ENCODE peak calls at places on chromosomes 5 and 9, in eight cellular contexts. E, B, Z, F, U, Q, L and C are unnamed samples.

GRCh38 chr9:132854832-132855231 is 23.3 kb downstream of the AK8 start:
- DNase-seq in F (no peak), U (no peak), L (no peak), E (no peak), B (no peak), Z (no peak), Q (no peak), C (no peak)

GRCh38 chr5:155768342-155768741 is 558.6 kb upstream of the SGCD start:
- DNase-seq in L (no peak), E (no peak), F (no peak), U (no peak), Q (no peak), Z (no peak), B (no peak), C (no peak)

GRCh38 chr5:58582004-58582403 is 871 bp upstream of the RAB3C start:
- DNase-seq in L (peak), Q (no peak), B (peak), Z (no peak), E (peak), U (no peak), F (no peak), C (no peak)

GRCh38 chr9:4243113-4243512 is 56.8 kb downstream of the GLIS3 start:
- DNase-seq in F (no peak), L (no peak), E (no peak), Z (no peak), Q (no peak), B (no peak), U (no peak), C (no peak)

GRCh38 chr9:134165357-134166315 is 1.3 kb upstream of the RNU6ATAC start:
- DNase-seq in E (peak), L (peak), B (no peak), F (no peak), Q (peak), U (no peak), Z (no peak), C (no peak)

GRCh38 chr9:92669527-92669889 is 423 bp downstream of the IPPK start:
- DNase-seq in U (no peak), F (no peak), Q (no peak), E (no peak), B (peak), Z (peak), L (peak), C (peak)

GRCh38 chr9:22238809-22239684 is 207.6 kb upstream of the DMRTA1 start:
- DNase-seq in E (no peak), Z (no peak), L (no peak), B (no peak), Q (no peak), F (no peak), U (no peak), C (peak)

GRCh38 chr5:26864061-26864460 is 174.3 kb downstream of the CDH9 start:
- DNase-seq in E (no peak), U (no peak), F (no peak), L (no peak), Q (no peak), B (no peak), Z (no peak), C (no peak)

DNA sequence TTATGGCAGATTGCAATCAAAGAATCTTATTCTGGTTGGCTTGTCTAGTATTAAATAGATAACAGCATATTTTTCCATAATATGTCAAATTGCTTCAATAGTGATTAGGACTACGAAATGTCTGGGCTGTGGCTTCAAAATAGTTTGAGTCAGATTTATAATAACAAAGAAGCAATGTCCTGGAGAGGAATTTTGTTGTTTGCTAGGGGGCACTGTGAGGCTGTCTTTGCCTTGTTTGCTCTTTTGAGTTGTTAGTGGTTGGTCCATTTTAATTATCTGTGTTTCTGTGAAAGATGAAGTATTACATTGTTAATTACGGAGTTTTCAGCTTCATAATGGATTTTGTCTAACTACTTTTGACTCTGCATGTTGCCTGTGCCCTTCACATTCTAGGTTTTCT is 713.6 kb downstream of the TLE4 start:
- DNase-seq in Q (no peak), L (no peak), F (no peak), U (no peak), B (no peak), E (no peak), Z (no peak), C (no peak)
- TF ChIP-seq CTCF in Q (no peak), L (no peak), F (no peak), U (no peak), B (no peak), E (peak), Z (no peak), C (no peak)

GRCh38 chr5:54187694-54188093 is 122.7 kb downstream of the ARL15 start:
- DNase-seq in F (no peak), L (no peak), Z (no peak), E (no peak), Q (no peak), B (no peak), U (no peak), C (no peak)
- TF ChIP-seq CTCF in F (no peak), L (no peak), Z (no peak), E (no peak), Q (no peak), B (no peak), U (no peak), C (no peak)

GRCh38 chr9:15243086-15243485 is 63.9 kb downstream of the TTC39B start:
- DNase-seq in F (no peak), E (no peak), Q (no peak), L (no peak), Z (no peak), B (no peak), U (no peak), C (no peak)
- TF ChIP-seq CTCF in F (no peak), E (no peak), Q (no peak), L (no peak), Z (no peak), B (no peak), U (no peak), C (no peak)

DNA sequence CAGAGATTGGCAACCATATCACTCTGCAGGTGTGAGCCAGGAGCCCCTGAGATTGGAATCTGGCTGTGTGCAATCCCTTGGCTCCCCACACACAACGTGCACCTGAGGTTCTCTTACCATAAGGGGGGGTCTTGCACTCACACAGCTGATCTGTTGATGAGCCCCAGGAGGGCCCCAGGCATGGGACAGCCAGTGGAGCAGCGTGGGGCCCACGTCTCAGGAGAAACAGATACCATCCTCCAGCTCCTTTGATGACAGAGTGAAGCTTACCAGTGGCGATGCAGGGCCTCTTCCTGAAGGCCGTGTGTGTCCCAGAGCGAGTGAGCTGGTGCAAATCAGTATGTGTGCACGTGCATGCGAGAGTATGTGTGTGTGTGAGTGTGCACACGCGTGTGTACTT is 287.4 kb downstream of the IRX1 start:
- DNase-seq in L (no peak), E (no peak), U (no peak), Z (no peak), Q (no peak), B (no peak), F (no peak), C (no peak)
- TF ChIP-seq CTCF in L (no peak), E (no peak), U (no peak), Z (no peak), Q (no peak), B (no peak), F (no peak), C (no peak)

GRCh38 chr9:88651682-88652633 is 117.0 kb downstream of the NXNL2 start:
- DNase-seq in E (no peak), U (peak), Z (peak), B (no peak), Q (no peak), L (peak), F (peak), C (no peak)
- TF ChIP-seq CTCF in E (no peak), U (no peak), Z (no peak), B (no peak), Q (no peak), L (no peak), F (peak), C (no peak)

GRCh38 chr9:90774682-90775081 is 26.9 kb upstream of the SYK start:
- DNase-seq in Q (peak), U (no peak), F (no peak), E (no peak), Z (no peak), L (peak), B (no peak), C (peak)
- TF ChIP-seq CTCF in Q (peak), U (no peak), F (no peak), E (no peak), Z (no peak), L (peak), B (no peak), C (no peak)

GRCh38 chr9:17802249-17802857 is 223.5 kb downstream of the SH3GL2 start:
- DNase-seq in F (no peak), E (no peak), B (no peak), Z (no peak), Q (no peak), U (no peak), L (no peak), C (peak)
- TF ChIP-seq CTCF in F (peak), E (peak), B (peak), Z (peak), Q (peak), U (no peak), L (peak), C (peak)